ENCODE peak calls at places on chromosomes 6 and 20, in seven cellular contexts. I is mucosa of descending colon, J is body of pancreas, E is stomach, P is fibroblast of lung, A is right atrium auricular region, X is psoas muscle. V is an unnamed sample.

GRCh38 chr6:1916334-1916985 is 306.7 kb downstream of the FOXC1 start:
- DNase-seq in P (peak; percentile 87), J (no peak), E (no peak), X (no peak), A (no peak), I (no peak), V (peak; percentile 37)

GRCh38 chr6:50990750-50991446 is 172.2 kb downstream of the TFAP2B start:
- DNase-seq in I (no peak), E (no peak), A (no peak), X (no peak), P (peak; percentile 8), J (no peak), V (peak; percentile 62)

GRCh38 chr6:132445201-132445951 is 44.1 kb upstream of the MOXD1 start:
- DNase-seq in E (no peak), A (no peak), I (no peak), X (no peak), P (peak; percentile 95), J (no peak), V (peak; percentile 84)

GRCh38 chr6:104887350-104887749 is 27.6 kb upstream of the HACE1 start:
- DNase-seq in A (no peak), E (no peak), P (peak; percentile 43), X (no peak), J (no peak), I (no peak), V (peak; percentile 42)

GRCh38 chr6:100134703-100135102 is 140.7 kb upstream of the MCHR2 start:
- DNase-seq in A (no peak), E (no peak), P (peak; percentile 43), J (no peak), I (no peak), X (no peak), V (peak; percentile 51)

GRCh38 chr6:37201726-37202125 is 31.8 kb downstream of the PIM1 start:
- DNase-seq in X (no peak), J (no peak), I (no peak), E (no peak), P (no peak), A (no peak), V (no peak)

GRCh38 chr20:51493346-51493791 is 49.1 kb downstream of the NFATC2 start:
- DNase-seq in X (no peak), E (no peak), A (no peak), P (no peak), J (no peak), I (no peak), V (no peak)

GRCh38 chr6:161104966-161105365 is 113.4 kb downstream of the MAP3K4 start:
- DNase-seq in I (no peak), X (no peak), P (peak; percentile 63), E (no peak), J (no peak), A (no peak), V (peak; percentile 57)

GRCh38 chr6:117592983-117593759 is 9.1 kb downstream of the GOPC start:
- DNase-seq in J (no peak), E (no peak), A (no peak), X (no peak), I (no peak), P (no peak), V (no peak)

GRCh38 chr6:110113989-110114388 is 65.5 kb downstream of the WASF1 start:
- DNase-seq in E (no peak), P (no peak), A (no peak), I (no peak), J (no peak), X (no peak), V (no peak)

GRCh38 chr6:31769684-31770371 is 7.3 kb downstream of the VWA7 start:
- DNase-seq in I (peak; percentile 89), A (peak; percentile 67), E (peak; percentile 89), X (peak; percentile 73), J (peak; percentile 80), P (no peak), V (peak; percentile 68)

GRCh38 chr6:71492668-71493067 is 204.1 kb downstream of the OGFRL1 start:
- DNase-seq in J (no peak), A (no peak), E (no peak), X (no peak), P (no peak), I (no peak), V (no peak)

GRCh38 chr20:11267131-11267761 is 593.4 kb upstream of the JAG1 start:
- DNase-seq in A (peak; percentile 70), I (no peak), J (peak; percentile 58), X (peak; percentile 27), P (peak; percentile 98), E (no peak), V (peak; percentile 98)

GRCh38 chr6:150293423-150294280 is 75.2 kb upstream of the IYD start:
- DNase-seq in J (peak; percentile 6), E (no peak), X (no peak), A (no peak), I (no peak), P (peak; percentile 76), V (peak; percentile 60)

DNA sequence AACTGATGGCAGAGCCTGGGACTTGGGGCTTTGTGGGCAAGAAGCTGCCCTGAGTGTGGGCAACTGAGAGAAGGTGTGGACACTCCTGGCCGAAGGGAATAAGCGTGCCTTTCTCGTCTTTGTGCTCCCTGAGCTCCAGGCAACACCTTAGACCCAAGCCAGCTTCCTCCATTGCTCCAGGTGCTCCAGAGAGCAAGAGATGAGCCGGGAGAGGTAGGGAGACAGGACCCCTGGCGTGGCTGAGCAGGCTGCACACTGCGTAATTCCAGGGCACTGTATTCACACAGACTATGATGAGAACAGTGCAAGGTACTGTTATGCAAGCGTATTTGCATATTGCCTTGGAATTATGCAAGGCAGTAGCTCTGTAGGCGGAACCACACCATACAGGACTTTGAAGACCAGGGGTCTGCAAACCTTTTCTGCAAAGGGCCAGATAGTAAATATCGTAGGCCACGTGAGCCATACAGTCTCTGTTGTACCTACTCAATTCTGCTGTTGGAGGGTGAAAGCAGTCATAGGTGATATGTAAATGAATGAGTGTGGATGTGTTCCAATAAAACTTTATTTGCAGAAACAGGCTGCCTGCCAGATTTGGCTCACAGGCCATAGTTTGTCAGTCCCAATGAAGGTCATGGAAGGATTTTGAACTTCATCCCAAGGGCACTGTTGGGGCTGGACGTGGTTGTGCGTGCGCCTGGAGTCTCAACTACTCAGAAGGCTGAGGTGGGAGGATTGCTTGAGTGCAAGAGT is 42.1 kb upstream of the FAM83D start:
- DNase-seq in E (no peak), A (no peak), I (no peak), X (no peak), J (no peak), P (no peak), V (no peak)
- H3K4me3 ChIP-seq in E (no peak overlapping the region), A (no peak overlapping the region), I (no peak overlapping the region), X (no peak overlapping the region), J (no peak overlapping the region), P (no peak overlapping the region), V (no peak overlapping the region)

DNA sequence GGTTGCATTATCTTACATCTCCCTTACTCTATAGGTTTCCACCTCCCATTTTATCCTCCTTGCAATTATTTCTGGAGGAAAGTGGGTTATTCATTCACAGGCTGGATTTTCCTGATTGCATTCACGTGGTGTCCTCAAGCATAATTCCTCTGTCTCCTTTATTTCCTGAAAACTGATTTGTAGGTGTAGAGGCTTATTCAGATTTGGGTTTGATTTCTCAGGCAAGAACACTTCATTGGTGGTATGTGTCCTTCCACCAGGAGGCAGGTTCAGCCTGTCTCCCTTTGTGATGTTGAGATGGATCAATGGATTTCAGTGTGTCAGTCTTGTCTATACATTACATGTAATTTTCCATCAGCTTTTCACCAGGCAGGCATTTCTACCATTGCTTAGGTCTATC is 17.3 kb downstream of the DNPH1 start:
- DNase-seq in X (no peak), P (no peak), J (no peak), E (no peak), I (no peak), A (no peak), V (no peak)
- TF ChIP-seq CTCF in X (no peak), P (no peak), J (no peak), E (no peak), I (no peak), A (no peak), V (peak; percentile 20)

GRCh38 chr6:12291083-12291784 is 1.1 kb downstream of the EDN1 start:
- DNase-seq in E (no peak), P (no peak), X (no peak), I (no peak), J (no peak), A (no peak), V (no peak)
- H3K4me3 ChIP-seq in E (peak overlapping the region; percentile 51), P (peak overlapping the region; percentile 59), X (peak overlapping the region; percentile 62), I (peak overlapping the region; percentile 4), J (no peak overlapping the region), A (peak overlapping the region; percentile 49), V (peak overlapping the region; percentile 6)

DNA sequence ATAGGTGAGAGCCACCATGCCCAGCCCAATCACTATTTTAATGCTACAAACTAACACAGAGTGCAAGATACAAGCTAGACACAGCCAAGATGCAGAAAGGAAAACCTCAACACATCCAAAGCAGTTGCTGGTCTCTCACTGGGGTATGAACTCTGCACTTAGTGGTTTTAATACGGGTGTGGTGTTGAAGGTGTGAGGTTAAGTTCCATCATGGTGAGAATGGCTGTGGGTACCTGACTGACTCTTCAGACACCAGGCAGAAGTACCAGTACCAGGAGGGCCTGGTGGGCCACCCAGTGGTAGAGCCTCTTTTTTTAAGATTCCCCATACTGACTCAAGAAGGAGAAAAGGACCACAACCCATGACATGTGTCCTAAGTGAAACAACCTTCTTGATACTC is 13.0 kb downstream of the GNAS-AS1 start:
- DNase-seq in E (no peak), A (no peak), X (no peak), I (no peak), P (no peak), J (no peak), V (no peak)
- TF ChIP-seq CTCF in E (no peak), A (no peak), X (no peak), I (no peak), P (no peak), J (no peak), V (no peak)

GRCh38 chr6:16725145-16725864 is 36.0 kb downstream of the ATXN1 start:
- DNase-seq in I (no peak), P (peak; percentile 81), E (no peak), A (no peak), J (no peak), X (no peak), V (peak; percentile 85)
- H3K4me3 ChIP-seq in I (no peak overlapping the region), P (peak overlapping the region; percentile 20), E (no peak overlapping the region), A (no peak overlapping the region), J (no peak overlapping the region), X (no peak overlapping the region), V (peak overlapping the region; percentile 20)

GRCh38 chr6:137909533-137909932 is 42.5 kb downstream of the TNFAIP3 start:
- DNase-seq in X (no peak), I (no peak), J (no peak), E (no peak), P (no peak), A (no peak), V (no peak)
- TF ChIP-seq CTCF in X (no peak), I (no peak), J (no peak), E (no peak), P (no peak), A (no peak), V (no peak)

DNA sequence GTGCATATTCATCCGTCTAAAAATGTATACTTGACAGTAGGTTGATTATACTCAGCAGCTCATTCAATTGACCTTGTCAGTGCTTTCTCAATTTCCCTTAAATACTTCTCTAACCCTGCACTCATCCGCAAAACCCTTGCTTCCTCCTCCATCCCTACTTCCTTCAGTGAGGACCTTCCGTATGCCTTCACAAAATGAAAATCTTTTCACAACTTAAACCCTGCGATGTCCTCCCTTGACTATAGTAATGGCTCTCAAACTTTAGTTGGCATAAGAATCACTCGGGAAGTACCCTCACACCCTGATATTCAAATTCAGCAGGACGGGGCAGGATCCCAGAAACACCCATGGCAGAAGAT is 5.2 kb downstream of the MBOAT1 start:
- DNase-seq in X (no peak), I (no peak), E (no peak), J (no peak), P (no peak), A (no peak), V (no peak)
- H3K4me3 ChIP-seq in X (no peak overlapping the region), I (no peak overlapping the region), E (no peak overlapping the region), J (no peak overlapping the region), P (no peak overlapping the region), A (no peak overlapping the region), V (no peak overlapping the region)

V was measured in choroid plexus epithelial cell.